ENCODE peak calls at places on chromosomes 2 and 18, in four cellular contexts. One of them, this sample, is unnamed.

GRCh38 chr2:195737531-195738162 is 80.6 kb downstream of the SLC39A10 start:
- DNase-seq in fibroblast of pulmonary artery: peak
- DNase-seq in upper lobe of right lung: no peak
- DNase-seq in adrenal gland: no peak
- DNase-seq in this sample: no peak

GRCh38 chr18:46283268-46283667 is 179.1 kb downstream of the HAUS1 start:
- DNase-seq in fibroblast of pulmonary artery: peak
- DNase-seq in upper lobe of right lung: no peak
- DNase-seq in adrenal gland: no peak
- DNase-seq in this sample: no peak

GRCh38 chr2:9228781-9229469 is 22.3 kb downstream of the ASAP2 start:
- DNase-seq in fibroblast of pulmonary artery: no peak
- DNase-seq in upper lobe of right lung: no peak
- DNase-seq in adrenal gland: no peak
- DNase-seq in this sample: no peak

GRCh38 chr2:62884514-62884913 is 166.1 kb upstream of the OTX1 start:
- DNase-seq in fibroblast of pulmonary artery: peak
- DNase-seq in upper lobe of right lung: no peak
- DNase-seq in adrenal gland: no peak
- DNase-seq in this sample: no peak

GRCh38 chr18:32362484-32362883 is 108.2 kb downstream of the GAREM1 start:
- DNase-seq in fibroblast of pulmonary artery: no peak
- DNase-seq in upper lobe of right lung: no peak
- DNase-seq in adrenal gland: no peak
- DNase-seq in this sample: no peak

GRCh38 chr18:63016270-63016669 is 300.9 kb downstream of the PHLPP1 start:
- DNase-seq in fibroblast of pulmonary artery: peak
- DNase-seq in upper lobe of right lung: no peak
- DNase-seq in adrenal gland: peak
- DNase-seq in this sample: peak

GRCh38 chr2:162007447-162008040 is 66.5 kb downstream of the DPP4 start:
- DNase-seq in fibroblast of pulmonary artery: peak
- DNase-seq in upper lobe of right lung: no peak
- DNase-seq in adrenal gland: no peak
- DNase-seq in this sample: no peak

GRCh38 chr2:119491776-119492525 is 32.3 kb downstream of the SCTR start:
- DNase-seq in fibroblast of pulmonary artery: peak
- DNase-seq in upper lobe of right lung: no peak
- DNase-seq in adrenal gland: no peak
- DNase-seq in this sample: peak

GRCh38 chr2:128425731-128426620 is 107.3 kb upstream of the HS6ST1 start:
- DNase-seq in fibroblast of pulmonary artery: no peak
- DNase-seq in upper lobe of right lung: peak
- DNase-seq in adrenal gland: peak
- DNase-seq in this sample: no peak

GRCh38 chr18:32550958-32551357 is 80.3 kb upstream of the GAREM1 start:
- DNase-seq in fibroblast of pulmonary artery: no peak
- DNase-seq in upper lobe of right lung: no peak
- DNase-seq in adrenal gland: no peak
- DNase-seq in this sample: peak

GRCh38 chr2:159224061-159224813 is 62.3 kb downstream of the WDSUB1 start:
- DNase-seq in fibroblast of pulmonary artery: no peak
- DNase-seq in upper lobe of right lung: no peak
- DNase-seq in adrenal gland: no peak
- DNase-seq in this sample: no peak

GRCh38 chr2:238290715-238291549 is 2.5 kb upstream of the PER2 start:
- DNase-seq in fibroblast of pulmonary artery: no peak
- DNase-seq in upper lobe of right lung: no peak
- DNase-seq in adrenal gland: no peak
- DNase-seq in this sample: no peak

GRCh38 chr2:27050281-27050995 is 1.0 kb upstream of the AGBL5 start:
- DNase-seq in fibroblast of pulmonary artery: peak
- DNase-seq in upper lobe of right lung: peak
- DNase-seq in adrenal gland: peak
- DNase-seq in this sample: peak
- TF ChIP-seq CTCF in fibroblast of pulmonary artery: peak
- TF ChIP-seq CTCF in upper lobe of right lung: peak
- TF ChIP-seq CTCF in adrenal gland: peak
- TF ChIP-seq CTCF in this sample: peak

GRCh38 chr2:111898703-111899514 is 502 bp downstream of the MERTK start:
- DNase-seq in fibroblast of pulmonary artery: peak
- DNase-seq in upper lobe of right lung: no peak
- DNase-seq in adrenal gland: no peak
- DNase-seq in this sample: no peak

GRCh38 chr2:111897924-111898702 is at the start of gene MERTK:
- DNase-seq in fibroblast of pulmonary artery: peak
- DNase-seq in upper lobe of right lung: peak
- DNase-seq in adrenal gland: peak
- DNase-seq in this sample: peak

GRCh38 chr2:111903930-111904439 is 5.6 kb downstream of the MERTK start:
- DNase-seq in fibroblast of pulmonary artery: no peak
- DNase-seq in upper lobe of right lung: no peak
- DNase-seq in adrenal gland: no peak
- DNase-seq in this sample: no peak

GRCh38 chr2:111903516-111903915 is 5.1 kb downstream of the MERTK start:
- DNase-seq in fibroblast of pulmonary artery: no peak
- DNase-seq in upper lobe of right lung: no peak
- DNase-seq in adrenal gland: no peak
- DNase-seq in this sample: no peak

DNA sequence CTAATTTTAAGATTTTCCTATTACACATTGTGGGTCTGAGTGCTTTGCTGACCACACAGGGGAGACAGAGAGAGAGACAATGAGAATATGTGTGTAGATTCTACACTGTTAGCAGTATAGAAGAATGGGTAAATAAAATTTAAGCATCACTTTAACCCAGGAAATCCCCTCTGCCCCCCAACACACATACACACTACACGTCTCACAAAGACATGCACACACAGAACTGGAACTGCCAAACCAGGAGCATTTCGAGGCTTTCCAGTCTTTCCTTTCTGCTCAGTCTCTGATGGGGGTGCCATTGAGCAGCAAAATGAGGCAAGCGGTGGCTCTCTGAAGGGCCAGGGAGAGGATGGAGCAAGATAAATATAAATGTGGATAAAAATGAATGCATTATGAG is 2.5 kb downstream of the MERTK start:
- DNase-seq in fibroblast of pulmonary artery: peak
- DNase-seq in upper lobe of right lung: no peak
- DNase-seq in adrenal gland: peak
- DNase-seq in this sample: peak
- TF ChIP-seq CTCF in fibroblast of pulmonary artery: peak
- TF ChIP-seq CTCF in upper lobe of right lung: peak
- TF ChIP-seq CTCF in adrenal gland: peak
- TF ChIP-seq CTCF in this sample: peak

GRCh38 chr2:219911541-219911940 is 284.1 kb downstream of the SLC4A3 start:
- DNase-seq in fibroblast of pulmonary artery: no peak
- DNase-seq in upper lobe of right lung: no peak
- DNase-seq in adrenal gland: no peak
- DNase-seq in this sample: no peak

GRCh38 chr2:219908538-219908937 is 281.1 kb downstream of the SLC4A3 start:
- DNase-seq in fibroblast of pulmonary artery: no peak
- DNase-seq in upper lobe of right lung: no peak
- DNase-seq in adrenal gland: no peak
- DNase-seq in this sample: no peak

GRCh38 chr2:219914577-219914976 is 287.1 kb downstream of the SLC4A3 start:
- DNase-seq in fibroblast of pulmonary artery: no peak
- DNase-seq in upper lobe of right lung: no peak
- DNase-seq in adrenal gland: no peak
- DNase-seq in this sample: no peak

GRCh38 chr2:219916261-219916660 is 288.8 kb downstream of the SLC4A3 start:
- DNase-seq in fibroblast of pulmonary artery: no peak
- DNase-seq in upper lobe of right lung: no peak
- DNase-seq in adrenal gland: no peak
- DNase-seq in this sample: no peak

GRCh38 chr2:219912530-219912929 is 285.1 kb downstream of the SLC4A3 start:
- DNase-seq in fibroblast of pulmonary artery: peak
- DNase-seq in upper lobe of right lung: no peak
- DNase-seq in adrenal gland: no peak
- DNase-seq in this sample: peak
- TF ChIP-seq CTCF in fibroblast of pulmonary artery: no peak
- TF ChIP-seq CTCF in upper lobe of right lung: no peak
- TF ChIP-seq CTCF in adrenal gland: peak
- TF ChIP-seq CTCF in this sample: peak

GRCh38 chr2:235112365-235112764 is 160.5 kb downstream of the SH3BP4 start:
- DNase-seq in fibroblast of pulmonary artery: no peak
- DNase-seq in upper lobe of right lung: no peak
- DNase-seq in adrenal gland: no peak
- DNase-seq in this sample: no peak

GRCh38 chr2:235113854-235114253 is 162.0 kb downstream of the SH3BP4 start:
- DNase-seq in fibroblast of pulmonary artery: no peak
- DNase-seq in upper lobe of right lung: no peak
- DNase-seq in adrenal gland: no peak
- DNase-seq in this sample: no peak

GRCh38 chr2:235116885-235117492 is 165.2 kb downstream of the SH3BP4 start:
- DNase-seq in fibroblast of pulmonary artery: peak
- DNase-seq in upper lobe of right lung: no peak
- DNase-seq in adrenal gland: no peak
- DNase-seq in this sample: peak
- TF ChIP-seq CTCF in fibroblast of pulmonary artery: peak
- TF ChIP-seq CTCF in upper lobe of right lung: peak
- TF ChIP-seq CTCF in adrenal gland: peak
- TF ChIP-seq CTCF in this sample: peak

GRCh38 chr18:49726564-49726963 is 86.8 kb downstream of the ACAA2 start:
- DNase-seq in fibroblast of pulmonary artery: no peak
- DNase-seq in upper lobe of right lung: no peak
- DNase-seq in adrenal gland: no peak
- DNase-seq in this sample: no peak
- TF ChIP-seq CTCF in fibroblast of pulmonary artery: no peak
- TF ChIP-seq CTCF in upper lobe of right lung: no peak
- TF ChIP-seq CTCF in adrenal gland: no peak
- TF ChIP-seq CTCF in this sample: no peak

GRCh38 chr18:76255070-76255683 is 239.9 kb downstream of the ZNF516 start:
- DNase-seq in fibroblast of pulmonary artery: no peak
- DNase-seq in upper lobe of right lung: no peak
- DNase-seq in adrenal gland: no peak
- DNase-seq in this sample: no peak

GRCh38 chr18:76256897-76257500 is 238.0 kb downstream of the ZNF516 start:
- DNase-seq in fibroblast of pulmonary artery: peak
- DNase-seq in upper lobe of right lung: no peak
- DNase-seq in adrenal gland: peak
- DNase-seq in this sample: peak

GRCh38 chr18:76251691-76252090 is 243.4 kb downstream of the ZNF516 start:
- DNase-seq in fibroblast of pulmonary artery: no peak
- DNase-seq in upper lobe of right lung: no peak
- DNase-seq in adrenal gland: no peak
- DNase-seq in this sample: no peak

GRCh38 chr18:76258209-76258608 is 236.8 kb downstream of the ZNF516 start:
- DNase-seq in fibroblast of pulmonary artery: peak
- DNase-seq in upper lobe of right lung: no peak
- DNase-seq in adrenal gland: no peak
- DNase-seq in this sample: no peak

DNA sequence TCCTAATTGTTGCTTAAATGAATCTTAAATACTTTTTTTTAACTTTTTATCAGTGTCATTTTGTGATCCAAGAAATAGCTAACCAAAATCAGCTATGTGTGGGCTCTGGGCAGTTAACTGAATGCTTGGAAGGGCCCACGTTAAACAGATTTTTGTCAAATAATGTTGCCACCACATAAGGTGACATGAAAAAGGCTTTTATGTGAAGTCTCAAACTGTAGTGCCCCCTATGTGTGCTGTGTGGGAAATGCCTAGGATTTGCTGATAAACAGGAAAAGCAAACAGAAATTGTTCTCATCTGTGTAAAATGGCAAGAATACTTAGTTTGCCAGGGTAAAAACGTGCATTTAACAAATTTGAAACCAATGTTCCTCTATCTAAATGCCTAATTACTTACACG is 242.2 kb downstream of the ZNF516 start:
- DNase-seq in fibroblast of pulmonary artery: peak
- DNase-seq in upper lobe of right lung: no peak
- DNase-seq in adrenal gland: no peak
- DNase-seq in this sample: no peak
- TF ChIP-seq CTCF in fibroblast of pulmonary artery: peak
- TF ChIP-seq CTCF in upper lobe of right lung: peak
- TF ChIP-seq CTCF in adrenal gland: no peak
- TF ChIP-seq CTCF in this sample: peak

GRCh38 chr2:64751286-64752260 is 97.9 kb upstream of the SERTAD2 start:
- DNase-seq in fibroblast of pulmonary artery: peak
- DNase-seq in upper lobe of right lung: no peak
- DNase-seq in adrenal gland: peak
- DNase-seq in this sample: peak
- TF ChIP-seq CTCF in fibroblast of pulmonary artery: peak
- TF ChIP-seq CTCF in upper lobe of right lung: peak
- TF ChIP-seq CTCF in adrenal gland: peak
- TF ChIP-seq CTCF in this sample: peak

This sample was measured in hepatocyte.